ENCODE peak calls at places on chromosomes 12 and 14, in six cellular contexts. One of them, this sample, is unnamed.

GRCh38 chr12:28051516-28052456 is 79.3 kb upstream of the PTHLH start:
- DNase-seq in A549: no peak
- DNase-seq in stomach: no peak
- DNase-seq in transverse colon: no peak
- DNase-seq in HepG2: no peak
- DNase-seq in ovary: no peak
- DNase-seq in this sample: no peak

GRCh38 chr14:34275038-34275437 is 187.0 kb downstream of the SPTSSA start:
- DNase-seq in A549: no peak
- DNase-seq in stomach: no peak
- DNase-seq in transverse colon: no peak
- DNase-seq in HepG2: no peak
- DNase-seq in ovary: no peak
- DNase-seq in this sample: no peak

GRCh38 chr12:64587447-64587846 is 22.8 kb upstream of the RASSF3 start:
- DNase-seq in A549: peak
- DNase-seq in stomach: no peak
- DNase-seq in transverse colon: no peak
- DNase-seq in HepG2: no peak
- DNase-seq in ovary: no peak
- DNase-seq in this sample: no peak

GRCh38 chr14:104655128-104655848 is 34.1 kb upstream of the INF2 start:
- DNase-seq in A549: no peak
- DNase-seq in stomach: no peak
- DNase-seq in transverse colon: no peak
- DNase-seq in HepG2: no peak
- DNase-seq in ovary: no peak
- DNase-seq in this sample: no peak

GRCh38 chr12:107822356-107822755 is 47.9 kb downstream of the ASCL4 start:
- DNase-seq in A549: no peak
- DNase-seq in stomach: no peak
- DNase-seq in transverse colon: no peak
- DNase-seq in HepG2: no peak
- DNase-seq in ovary: no peak
- DNase-seq in this sample: no peak

GRCh38 chr14:31934767-31935266 is 142.3 kb upstream of the ARHGAP5 start:
- DNase-seq in A549: peak
- DNase-seq in stomach: no peak
- DNase-seq in transverse colon: peak
- DNase-seq in HepG2: peak
- DNase-seq in ovary: peak
- DNase-seq in this sample: no peak

GRCh38 chr12:2295941-2296461 is 243.2 kb downstream of the CACNA1C start:
- DNase-seq in A549: peak
- DNase-seq in stomach: no peak
- DNase-seq in transverse colon: no peak
- DNase-seq in HepG2: no peak
- DNase-seq in ovary: no peak
- DNase-seq in this sample: peak

GRCh38 chr12:76193961-76194360 is 109.5 kb upstream of the NAP1L1 start:
- DNase-seq in A549: no peak
- DNase-seq in stomach: no peak
- DNase-seq in transverse colon: no peak
- DNase-seq in HepG2: no peak
- DNase-seq in ovary: no peak
- DNase-seq in this sample: no peak

GRCh38 chr14:66443158-66443695 is 42.9 kb upstream of the CCDC196 start:
- DNase-seq in A549: no peak
- DNase-seq in stomach: no peak
- DNase-seq in transverse colon: no peak
- DNase-seq in HepG2: no peak
- DNase-seq in ovary: no peak
- DNase-seq in this sample: no peak

GRCh38 chr12:74021937-74022336 is 515.7 kb upstream of the ATXN7L3B start:
- DNase-seq in A549: peak
- DNase-seq in stomach: peak
- DNase-seq in transverse colon: peak
- DNase-seq in HepG2: peak
- DNase-seq in ovary: peak
- DNase-seq in this sample: no peak

GRCh38 chr12:2501464-2502181 is 293.1 kb upstream of the FKBP4 start:
- DNase-seq in A549: no peak
- DNase-seq in stomach: no peak
- DNase-seq in transverse colon: no peak
- DNase-seq in HepG2: no peak
- DNase-seq in ovary: no peak
- DNase-seq in this sample: no peak

GRCh38 chr12:121240484-121241202 is 30.7 kb downstream of the P2RX4 start:
- DNase-seq in A549: no peak
- DNase-seq in stomach: peak
- DNase-seq in transverse colon: peak
- DNase-seq in HepG2: no peak
- DNase-seq in ovary: peak
- DNase-seq in this sample: peak

GRCh38 chr12:26870491-26871419 is 37.8 kb upstream of the ITPR2 start:
- DNase-seq in A549: peak
- DNase-seq in stomach: peak
- DNase-seq in transverse colon: peak
- DNase-seq in HepG2: no peak
- DNase-seq in ovary: no peak
- DNase-seq in this sample: peak

GRCh38 chr12:124392271-124392990 is 97.5 kb downstream of the RFLNA start:
- DNase-seq in A549: peak
- DNase-seq in stomach: no peak
- DNase-seq in transverse colon: peak
- DNase-seq in HepG2: no peak
- DNase-seq in ovary: no peak
- DNase-seq in this sample: no peak

GRCh38 chr12:95083938-95084337 is 10.5 kb upstream of the NR2C1 start:
- DNase-seq in A549: peak
- DNase-seq in stomach: no peak
- DNase-seq in transverse colon: no peak
- DNase-seq in HepG2: no peak
- DNase-seq in ovary: peak
- DNase-seq in this sample: peak

GRCh38 chr12:17928708-17929366 is 161.2 kb downstream of the RERGL start:
- DNase-seq in A549: peak
- DNase-seq in stomach: no peak
- DNase-seq in transverse colon: no peak
- DNase-seq in HepG2: peak
- DNase-seq in ovary: no peak
- DNase-seq in this sample: no peak

GRCh38 chr14:49971156-49972141 is 78.6 kb downstream of the ARF6 start:
- DNase-seq in A549: no peak
- DNase-seq in stomach: no peak
- DNase-seq in transverse colon: peak
- DNase-seq in HepG2: no peak
- DNase-seq in ovary: no peak
- DNase-seq in this sample: no peak

GRCh38 chr12:69570545-69571399 is 14.5 kb upstream of the CCT2 start:
- DNase-seq in A549: peak
- DNase-seq in stomach: peak
- DNase-seq in transverse colon: peak
- DNase-seq in HepG2: peak
- DNase-seq in ovary: peak
- DNase-seq in this sample: peak

GRCh38 chr12:80472912-80473500 is 29.0 kb downstream of the PTPRQ start:
- DNase-seq in A549: peak
- DNase-seq in stomach: no peak
- DNase-seq in transverse colon: no peak
- DNase-seq in HepG2: peak
- DNase-seq in ovary: no peak
- DNase-seq in this sample: no peak

GRCh38 chr12:94074970-94075695 is 73.2 kb upstream of the PLXNC1 start:
- DNase-seq in A549: peak
- DNase-seq in stomach: peak
- DNase-seq in transverse colon: peak
- DNase-seq in HepG2: peak
- DNase-seq in ovary: peak
- DNase-seq in this sample: peak

GRCh38 chr14:75837151-75837787 is 144.5 kb downstream of the TGFB3 start:
- DNase-seq in A549: no peak
- DNase-seq in stomach: no peak
- DNase-seq in transverse colon: no peak
- DNase-seq in HepG2: no peak
- DNase-seq in ovary: no peak
- DNase-seq in this sample: no peak

GRCh38 chr12:122845865-122846621 is 10.8 kb downstream of the HIP1R start:
- DNase-seq in A549: no peak
- DNase-seq in stomach: no peak
- DNase-seq in transverse colon: no peak
- DNase-seq in HepG2: no peak
- DNase-seq in ovary: no peak
- DNase-seq in this sample: no peak

GRCh38 chr14:68977137-68977740 is 1.9 kb downstream of the ACTN1 start:
- DNase-seq in A549: no peak
- DNase-seq in stomach: no peak
- DNase-seq in transverse colon: no peak
- DNase-seq in HepG2: peak
- DNase-seq in ovary: no peak
- DNase-seq in this sample: no peak

GRCh38 chr14:22689186-22689585 is 45.0 kb upstream of the OR6J1 start:
- DNase-seq in A549: peak
- DNase-seq in stomach: no peak
- DNase-seq in transverse colon: no peak
- DNase-seq in HepG2: peak
- DNase-seq in ovary: no peak
- DNase-seq in this sample: no peak

GRCh38 chr12:44858456-44858855 is 17.7 kb downstream of the NELL2 start:
- DNase-seq in A549: no peak
- DNase-seq in stomach: no peak
- DNase-seq in transverse colon: no peak
- DNase-seq in HepG2: no peak
- DNase-seq in ovary: no peak
- DNase-seq in this sample: no peak

DNA sequence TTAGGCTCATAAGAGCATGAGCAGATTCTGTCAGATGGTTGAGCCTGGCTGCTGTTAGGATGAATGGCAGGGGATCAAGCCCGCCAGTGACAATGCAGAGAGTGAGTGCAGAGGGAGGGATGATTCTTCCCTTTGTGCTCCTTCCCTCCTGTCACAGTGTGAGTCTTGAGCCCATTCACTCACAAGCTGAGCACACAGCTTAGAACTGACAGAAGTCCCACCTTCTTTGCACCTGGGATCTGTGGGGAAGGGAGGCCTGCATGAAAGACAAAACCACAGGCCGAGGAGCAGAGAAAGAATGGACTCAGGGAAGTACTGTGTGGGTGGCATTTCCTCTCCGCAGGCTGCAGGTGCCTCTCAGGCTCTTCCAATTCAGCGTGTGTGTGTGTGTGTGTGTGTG is 160.6 kb downstream of the KCNA5 start:
- DNase-seq in A549: no peak
- DNase-seq in stomach: no peak
- DNase-seq in transverse colon: no peak
- DNase-seq in HepG2: no peak
- DNase-seq in ovary: no peak
- DNase-seq in this sample: no peak
- TF ChIP-seq EP300 in A549: no peak
- TF ChIP-seq EP300 in stomach: no peak
- TF ChIP-seq EP300 in transverse colon: no peak
- TF ChIP-seq EP300 in HepG2: no peak
- TF ChIP-seq EP300 in ovary: no peak
- TF ChIP-seq EP300 in this sample: no peak

DNA sequence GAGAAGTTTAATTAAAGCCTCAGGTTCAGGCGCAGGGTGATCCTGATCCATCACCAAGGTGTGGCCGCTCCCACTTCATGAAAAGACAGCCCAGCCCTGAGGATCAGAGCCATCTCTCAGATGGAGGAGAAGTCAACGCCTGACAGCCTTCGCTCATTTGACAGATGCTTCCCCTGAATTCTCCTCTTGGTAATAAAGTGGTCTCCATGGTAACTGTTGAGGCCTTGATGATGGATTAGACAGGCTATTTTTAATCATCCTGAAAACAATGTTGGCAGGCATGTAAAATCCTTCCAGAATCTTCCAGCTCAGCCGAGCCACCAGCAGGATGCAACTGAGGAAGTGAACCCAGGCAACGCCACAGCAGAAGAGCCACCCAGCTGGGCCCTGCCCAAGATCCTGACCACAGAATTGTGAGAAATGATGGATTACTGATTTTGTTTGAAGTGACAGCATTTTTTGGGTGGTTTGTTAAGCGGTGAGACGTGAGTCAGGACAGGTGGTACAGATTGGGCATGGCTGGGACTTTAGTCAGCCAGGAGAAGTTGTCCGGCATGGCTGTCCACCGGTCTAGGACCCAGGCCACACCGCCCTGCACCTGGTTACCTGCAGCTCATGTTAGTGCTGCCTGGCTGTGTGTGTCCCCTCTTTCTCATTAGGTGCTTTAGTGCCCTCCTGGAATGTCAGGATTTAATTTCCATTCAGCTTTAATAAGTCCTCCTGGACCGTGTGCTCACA is 280.2 kb downstream of the ADGRD1 start:
- DNase-seq in A549: no peak
- DNase-seq in stomach: no peak
- DNase-seq in transverse colon: no peak
- DNase-seq in HepG2: no peak
- DNase-seq in ovary: no peak
- DNase-seq in this sample: no peak
- TF ChIP-seq EP300 in A549: no peak
- TF ChIP-seq EP300 in stomach: no peak
- TF ChIP-seq EP300 in transverse colon: no peak
- TF ChIP-seq EP300 in HepG2: no peak
- TF ChIP-seq EP300 in ovary: no peak
- TF ChIP-seq EP300 in this sample: no peak

DNA sequence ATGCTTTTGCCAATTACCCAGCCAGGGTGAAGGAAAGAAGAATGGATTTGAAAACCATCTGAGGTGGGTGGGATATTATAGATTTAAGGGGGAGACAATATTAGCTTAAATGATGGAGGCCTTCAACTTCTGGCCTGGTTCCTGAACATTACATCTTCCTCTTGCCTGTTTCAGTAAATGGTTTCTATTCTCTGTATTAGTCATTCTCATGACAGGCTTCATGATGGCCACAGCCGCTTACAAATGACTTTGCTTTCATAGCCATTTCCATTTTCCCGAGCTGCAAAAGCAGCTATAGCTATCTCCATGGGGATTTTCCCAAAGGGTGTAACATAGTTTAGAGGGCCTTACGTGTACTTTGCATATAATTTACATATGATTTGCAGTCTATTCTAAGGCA is 121.8 kb downstream of the NRXN3 start:
- DNase-seq in A549: no peak
- DNase-seq in stomach: no peak
- DNase-seq in transverse colon: no peak
- DNase-seq in HepG2: no peak
- DNase-seq in ovary: no peak
- DNase-seq in this sample: no peak
- TF ChIP-seq EP300 in A549: no peak
- TF ChIP-seq EP300 in stomach: no peak
- TF ChIP-seq EP300 in transverse colon: no peak
- TF ChIP-seq EP300 in HepG2: no peak
- TF ChIP-seq EP300 in ovary: no peak
- TF ChIP-seq EP300 in this sample: no peak

DNA sequence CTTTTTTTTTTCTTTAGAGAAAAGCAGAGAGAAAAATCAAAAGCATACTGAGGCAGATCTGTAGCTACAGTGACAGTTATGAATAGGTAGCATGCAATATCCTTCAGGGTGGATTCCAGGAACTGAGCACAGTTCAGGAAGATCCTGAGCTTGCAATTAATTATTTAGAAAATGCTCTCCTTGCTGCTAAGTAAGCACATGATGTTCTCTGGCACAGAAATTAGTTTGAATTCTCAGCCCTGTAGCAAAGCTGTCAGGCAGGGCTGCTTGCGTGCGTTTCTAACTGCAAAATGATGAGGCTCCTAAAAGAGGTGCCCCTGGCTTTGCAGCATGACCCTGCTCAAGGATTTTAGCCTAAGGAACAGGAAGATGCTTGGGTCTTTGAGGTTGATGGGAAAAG is 327.5 kb downstream of the LRIG3 start:
- DNase-seq in A549: no peak
- DNase-seq in stomach: no peak
- DNase-seq in transverse colon: no peak
- DNase-seq in HepG2: no peak
- DNase-seq in ovary: peak
- DNase-seq in this sample: no peak
- TF ChIP-seq EP300 in A549: no peak
- TF ChIP-seq EP300 in stomach: peak
- TF ChIP-seq EP300 in transverse colon: peak
- TF ChIP-seq EP300 in HepG2: no peak
- TF ChIP-seq EP300 in ovary: peak
- TF ChIP-seq EP300 in this sample: peak

This sample was measured in sigmoid colon.